ENCODE peak calls at places on chromosomes 7 and 10, in five cellular contexts. E is activated naive CD8-positive, alpha-beta T cell treated with anti-CD3 and anti-CD28 coated beads for 36 hours; J is fibroblast of villous mesenchyme; F is brain microvascular endothelial cell; X is G401. R is an unnamed sample.
A peak's percentile ranks its signal among the peaks of the same experiment; 100 is the strongest.

GRCh38 chr7:107387573-107388219 is 82.2 kb upstream of the GPR22 start:
- DNase-seq in E (no peak), J (peak; percentile 89), F (peak; percentile 69), X (peak; percentile 30), R (no peak)

GRCh38 chr7:27130540-27131389 is at the start of gene HOXA4:
- DNase-seq in E (peak; percentile 80), J (peak; percentile 74), F (no peak), X (no peak), R (peak; percentile 71)

GRCh38 chr7:148095066-148095465 is 495.5 kb upstream of the C7orf33 start:
- DNase-seq in E (no peak), J (no peak), F (no peak), X (peak; percentile 62), R (no peak)

GRCh38 chr7:70681111-70681846 is 450.7 kb upstream of the GALNT17 start:
- DNase-seq in E (no peak), J (no peak), F (no peak), X (no peak), R (no peak)

GRCh38 chr10:53601260-53601875 is 828.8 kb upstream of the MBL2 start:
- DNase-seq in E (no peak), J (peak; percentile 33), F (peak; percentile 8), X (peak; percentile 20), R (peak; percentile 10)

GRCh38 chr10:17228081-17229015 is at the start of gene VIM:
- DNase-seq in E (peak; percentile 87), J (peak; percentile 95), F (peak; percentile 97), X (peak; percentile 25), R (peak; percentile 97)

GRCh38 chr7:116863168-116863670 is 832 bp downstream of the CAPZA2 start:
- DNase-seq in E (no peak), J (peak; percentile 39), F (peak; percentile 15), X (peak; percentile 26), R (peak; percentile 57)

GRCh38 chr7:144725070-144725469 is 110.8 kb downstream of the TPK1 start:
- DNase-seq in E (no peak), J (no peak), F (no peak), X (no peak), R (no peak)

GRCh38 chr10:102815790-102816549 is 21.2 kb downstream of the CYP17A1 start:
- DNase-seq in E (no peak), J (peak; percentile 94), F (peak; percentile 94), X (peak; percentile 51), R (no peak)

GRCh38 chr10:70737250-70737649 is 47.9 kb downstream of the TBATA start:
- DNase-seq in E (no peak), J (no peak), F (no peak), X (no peak), R (no peak)

GRCh38 chr7:32611201-32611691 is 116.0 kb downstream of the AVL9 start:
- DNase-seq in E (no peak), J (no peak), F (no peak), X (no peak), R (no peak)

GRCh38 chr10:80289451-80290287 is at the start of gene MAT1A:
- DNase-seq in E (no peak), J (peak; percentile 11), F (no peak), X (no peak), R (no peak)

GRCh38 chr7:114158854-114159253 is 240.0 kb upstream of the PPP1R3A start:
- DNase-seq in E (no peak), J (no peak), F (no peak), X (no peak), R (no peak)

GRCh38 chr7:135162382-135163001 is 8.0 kb downstream of the CYREN start:
- DNase-seq in E (no peak), J (no peak), F (no peak), X (no peak), R (no peak)

GRCh38 chr10:112373912-112374338 is at the start of gene ACSL5:
- DNase-seq in E (no peak), J (no peak), F (no peak), X (no peak), R (no peak)

R was measured in dermis microvascular lymphatic vessel endothelial cell.